ENCODE peak calls at places on chromosomes 2 and 18, in nine cellular contexts. D, J, H, X, G, C, A, Q and U are unnamed samples.

GRCh38 chr2:149068996-149069888 is 30.7 kb downstream of the LYPD6B start:
- DNase-seq in D (no peak), J (no peak), H (no peak), X (peak; percentile 90), G (no peak), C (no peak), A (peak; percentile 71), Q (no peak), U (peak; percentile 99)

GRCh38 chr18:12520442-12520992 is 112.8 kb downstream of the PRELID3A start:
- DNase-seq in D (no peak), J (no peak), H (no peak), X (peak; percentile 26), G (no peak), C (no peak), A (peak; percentile 22), Q (no peak), U (no peak)

GRCh38 chr18:62721837-62722795 is 6.8 kb downstream of the PHLPP1 start:
- DNase-seq in D (no peak), J (peak; percentile 18), H (no peak), X (no peak), G (no peak), C (no peak), A (peak; percentile 4), Q (no peak), U (no peak)

GRCh38 chr2:8923173-8923572 is 80.3 kb downstream of the MBOAT2 start:
- DNase-seq in D (no peak), J (no peak), H (no peak), X (no peak), G (no peak), C (no peak), A (no peak), Q (no peak), U (no peak)

GRCh38 chr18:25223899-25224607 is 127.9 kb downstream of the ZNF521 start:
- DNase-seq in D (no peak), J (no peak), H (no peak), X (peak; percentile 57), G (no peak), C (no peak), A (no peak), Q (peak; percentile 16), U (no peak)

GRCh38 chr2:214410918-214411554 is at the start of gene VWC2L:
- DNase-seq in D (peak; percentile 59), J (peak; percentile 82), H (peak; percentile 72), X (peak; percentile 86), G (peak; percentile 89), C (peak; percentile 17), A (peak; percentile 78), Q (peak; percentile 54), U (peak; percentile 56)

GRCh38 chr2:99634234-99634633 is 144.4 kb upstream of the REV1 start:
- DNase-seq in D (no peak), J (no peak), H (no peak), X (no peak), G (no peak), C (no peak), A (no peak), Q (no peak), U (no peak)

GRCh38 chr2:30293303-30293912 is 62.1 kb downstream of the LBH start:
- DNase-seq in D (no peak), J (no peak), H (no peak), X (peak; percentile 92), G (no peak), C (no peak), A (peak; percentile 28), Q (no peak), U (peak; percentile 99)

GRCh38 chr2:65919579-65920188 is 487.3 kb upstream of the SPRED2 start:
- DNase-seq in D (no peak), J (no peak), H (no peak), X (no peak), G (no peak), C (no peak), A (no peak), Q (no peak), U (no peak)

GRCh38 chr2:61762292-61762691 is 91.6 kb downstream of the FAM161A start:
- DNase-seq in D (no peak), J (no peak), H (no peak), X (peak; percentile 21), G (no peak), C (no peak), A (no peak), Q (no peak), U (no peak)

GRCh38 chr2:65329551-65329950 is 101.9 kb downstream of the ACTR2 start:
- DNase-seq in D (no peak), J (no peak), H (no peak), X (no peak), G (no peak), C (no peak), A (no peak), Q (no peak), U (no peak)

GRCh38 chr2:58878778-58879177 is 637.7 kb upstream of the FANCL start:
- DNase-seq in D (no peak), J (no peak), H (no peak), X (no peak), G (no peak), C (no peak), A (no peak), Q (no peak), U (no peak)

GRCh38 chr2:142545036-142545435 is 332.4 kb upstream of the KYNU start:
- DNase-seq in D (no peak), J (no peak), H (no peak), X (no peak), G (no peak), C (no peak), A (no peak), Q (no peak), U (no peak)

GRCh38 chr2:190864375-190864774 is 16.2 kb upstream of the GLS start:
- DNase-seq in D (no peak), J (no peak), H (no peak), X (peak; percentile 71), G (no peak), C (no peak), A (peak; percentile 36), Q (no peak), U (no peak)

GRCh38 chr2:40148344-40148743 is 303.5 kb downstream of the SLC8A1 start:
- DNase-seq in D (no peak), J (no peak), H (no peak), X (no peak), G (no peak), C (no peak), A (no peak), Q (no peak), U (no peak)

DNA sequence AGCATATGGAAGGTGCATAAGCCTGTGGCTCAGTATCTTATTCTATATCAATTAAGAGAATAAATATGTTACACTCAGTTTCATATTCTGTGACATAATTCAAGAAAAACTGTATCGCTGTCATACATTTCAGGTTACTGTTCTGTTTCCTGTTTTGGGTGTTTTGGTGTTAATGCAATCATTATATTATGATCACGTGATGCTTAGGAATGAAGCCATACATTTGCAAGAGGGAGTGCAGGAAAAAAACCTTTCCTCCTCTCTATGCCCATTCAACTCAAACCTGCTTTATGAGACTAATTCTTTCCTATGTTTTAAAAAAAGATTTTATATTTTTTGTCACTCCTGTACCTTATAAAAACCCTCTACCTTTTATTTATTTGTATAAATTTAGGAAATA is 120.8 kb upstream of the DDX18 start:
- DNase-seq in D (no peak), J (no peak), H (no peak), X (no peak), G (no peak), C (no peak), A (no peak), Q (no peak), U (no peak)
- H3K4me3 ChIP-seq in D (no peak overlapping the region), J (no peak overlapping the region), H (no peak overlapping the region), X (no peak overlapping the region), G (no peak overlapping the region), C (no peak overlapping the region), A (no peak overlapping the region), Q (no peak overlapping the region), U (no peak overlapping the region)

DNA sequence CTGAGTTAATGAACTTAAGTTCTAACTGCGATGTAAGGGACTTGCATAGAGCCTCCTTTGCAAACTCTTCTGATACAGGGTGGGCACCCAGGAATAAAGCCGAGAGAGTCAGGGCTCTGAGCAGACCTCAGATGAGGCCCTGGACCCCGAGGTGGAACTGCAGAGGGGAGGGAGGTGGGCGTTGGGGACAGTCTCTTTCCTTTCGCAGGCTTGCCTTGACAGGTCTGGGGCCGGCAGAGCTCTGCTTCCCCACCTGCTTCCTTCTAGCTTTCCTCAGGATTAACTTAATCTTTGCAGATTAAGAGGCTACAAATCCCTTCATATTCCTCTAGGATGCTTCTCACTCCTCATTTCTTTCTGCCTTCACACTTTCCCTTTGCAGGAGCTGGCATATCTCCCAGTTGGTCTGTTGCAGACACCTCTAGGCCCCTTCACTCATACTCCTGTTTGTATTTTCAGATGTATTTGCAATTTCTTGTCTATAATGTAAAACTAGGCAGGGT is 70.7 kb downstream of the MTCL1 start:
- DNase-seq in D (no peak), J (no peak), H (no peak), X (no peak), G (no peak), C (no peak), A (peak; percentile 44), Q (no peak), U (peak; percentile 36)
- H3K4me1 ChIP-seq in D (no peaks in the 10 kb centered on the region), J (peaks cover 7% of the 10 kb centered on the region), H (no peaks in the 10 kb centered on the region), X (peaks cover 10% of the 10 kb centered on the region), G (no peaks in the 10 kb centered on the region), C (no peaks in the 10 kb centered on the region), A (peaks cover 15% of the 10 kb centered on the region), Q (no peaks in the 10 kb centered on the region), U (no peaks in the 10 kb centered on the region)

GRCh38 chr2:46335404-46335965 is 38.3 kb downstream of the EPAS1 start:
- DNase-seq in D (no peak), J (no peak), H (no peak), X (peak; percentile 89), G (peak; percentile 84), C (no peak), A (peak; percentile 77), Q (peak; percentile 34), U (no peak)
- H3K4me3 ChIP-seq in D (peak overlapping the region; percentile 15), J (no peak overlapping the region), H (peak overlapping the region; percentile 49), X (peak overlapping the region; percentile 71), G (no peak overlapping the region), C (peak overlapping the region; percentile 26), A (no peak overlapping the region), Q (peak overlapping the region; percentile 54), U (no peak overlapping the region)

GRCh38 chr2:69683170-69683971 is 39.8 kb upstream of the AAK1 start:
- DNase-seq in D (no peak), J (no peak), H (no peak), X (peak; percentile 78), G (no peak), C (no peak), A (peak; percentile 94), Q (no peak), U (peak; percentile 84)

GRCh38 chr2:69674301-69674640 is 30.7 kb upstream of the AAK1 start:
- DNase-seq in D (no peak), J (no peak), H (no peak), X (no peak), G (no peak), C (no peak), A (no peak), Q (no peak), U (no peak)

GRCh38 chr2:69682525-69682924 is 39.0 kb upstream of the AAK1 start:
- DNase-seq in D (no peak), J (no peak), H (no peak), X (no peak), G (no peak), C (no peak), A (no peak), Q (no peak), U (no peak)

DNA sequence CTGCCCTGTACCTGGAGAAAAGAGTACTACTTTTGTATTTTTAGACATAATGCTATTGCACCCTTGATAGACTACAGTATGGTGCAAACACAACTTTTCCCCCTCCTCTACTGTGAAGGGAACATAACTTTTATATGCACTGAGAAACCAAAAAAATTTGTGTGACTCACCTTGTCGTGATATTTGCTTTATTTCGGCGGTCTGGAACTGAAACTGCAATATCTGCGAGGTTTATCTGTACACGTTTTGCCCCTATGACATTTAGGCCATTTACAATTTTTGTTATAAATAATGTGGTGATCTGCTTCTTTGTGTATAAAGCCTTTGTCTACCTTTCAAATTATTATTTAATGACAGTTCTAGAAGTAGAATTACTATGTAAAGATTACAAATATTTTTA is 34.4 kb upstream of the AAK1 start:
- DNase-seq in D (no peak), J (no peak), H (no peak), X (no peak), G (no peak), C (no peak), A (no peak), Q (no peak), U (no peak)
- H3K4me1 ChIP-seq in D (no peaks in the 10 kb centered on the region), J (no peaks in the 10 kb centered on the region), H (peaks cover 5% of the 10 kb centered on the region), X (peaks cover 5% of the 10 kb centered on the region), G (no peaks in the 10 kb centered on the region), C (no peaks in the 10 kb centered on the region), A (peaks cover 25% of the 10 kb centered on the region), Q (peaks cover 4% of the 10 kb centered on the region), U (peaks cover 15% of the 10 kb centered on the region)